ENCODE peak calls at places on chromosome 13, in four cellular contexts. One of them, this sample, is unnamed.

GRCh38 chr13:19862511-19863313 is 737 bp downstream of the ZMYM5 start:
- DNase-seq in GM12865: peak; percentile 64
- DNase-seq in fibroblast of the aortic adventitia: peak; percentile 30
- DNase-seq in uterus: peak; percentile 31
- DNase-seq in this sample: peak; percentile 24

GRCh38 chr13:113115363-113116205 is 7.0 kb upstream of the F10 start:
- DNase-seq in uterus: no peak
- DNase-seq in GM12865: no peak
- DNase-seq in fibroblast of the aortic adventitia: no peak
- DNase-seq in this sample: no peak

GRCh38 chr13:113371061-113371460 is 7.1 kb upstream of the GRTP1 start:
- DNase-seq in uterus: no peak
- DNase-seq in fibroblast of the aortic adventitia: no peak
- DNase-seq in GM12865: no peak
- DNase-seq in this sample: no peak

GRCh38 chr13:35349673-35350278 is 126.7 kb downstream of the MAB21L1 start:
- DNase-seq in uterus: no peak
- DNase-seq in GM12865: peak; percentile 58
- DNase-seq in fibroblast of the aortic adventitia: peak; percentile 1
- DNase-seq in this sample: peak; percentile 2

GRCh38 chr13:112733661-112734379 is 44.0 kb downstream of the ATP11A start:
- DNase-seq in uterus: no peak
- DNase-seq in fibroblast of the aortic adventitia: peak; percentile 54
- DNase-seq in GM12865: no peak
- DNase-seq in this sample: no peak

GRCh38 chr13:36919206-36919832 is 719 bp downstream of the SMAD9 start:
- DNase-seq in uterus: peak; percentile 34
- DNase-seq in GM12865: no peak
- DNase-seq in fibroblast of the aortic adventitia: peak; percentile 33
- DNase-seq in this sample: no peak

GRCh38 chr13:99200433-99201167 is at the start of gene UBAC2:
- DNase-seq in uterus: peak; percentile 91
- DNase-seq in GM12865: peak; percentile 97
- DNase-seq in fibroblast of the aortic adventitia: peak; percentile 93
- DNase-seq in this sample: peak; percentile 94

GRCh38 chr13:112616586-112617381 is 28.8 kb upstream of the TUBGCP3 start:
- DNase-seq in fibroblast of the aortic adventitia: peak; percentile 63
- DNase-seq in GM12865: peak; percentile 55
- DNase-seq in uterus: no peak
- DNase-seq in this sample: peak; percentile 13

GRCh38 chr13:106916329-106916728 is 348.4 kb upstream of the ARGLU1 start:
- DNase-seq in uterus: no peak
- DNase-seq in GM12865: no peak
- DNase-seq in fibroblast of the aortic adventitia: no peak
- DNase-seq in this sample: no peak

GRCh38 chr13:87147076-87147475 is 524.1 kb upstream of the SLITRK5 start:
- DNase-seq in fibroblast of the aortic adventitia: no peak
- DNase-seq in GM12865: no peak
- DNase-seq in uterus: no peak
- DNase-seq in this sample: peak; percentile 26

GRCh38 chr13:75378301-75378700 is 103.7 kb downstream of the TBC1D4 start:
- DNase-seq in uterus: no peak
- DNase-seq in GM12865: no peak
- DNase-seq in fibroblast of the aortic adventitia: no peak
- DNase-seq in this sample: no peak

GRCh38 chr13:60852886-60853285 is 455.9 kb downstream of the TDRD3 start:
- DNase-seq in uterus: no peak
- DNase-seq in GM12865: no peak
- DNase-seq in fibroblast of the aortic adventitia: no peak
- DNase-seq in this sample: no peak

GRCh38 chr13:79044415-79044814 is 361.6 kb downstream of the RBM26 start:
- DNase-seq in uterus: no peak
- DNase-seq in GM12865: no peak
- DNase-seq in fibroblast of the aortic adventitia: no peak
- DNase-seq in this sample: no peak

GRCh38 chr13:111598751-111599150 is 278.3 kb downstream of the TEX29 start:
- DNase-seq in uterus: no peak
- DNase-seq in fibroblast of the aortic adventitia: no peak
- DNase-seq in GM12865: no peak
- DNase-seq in this sample: no peak

GRCh38 chr13:98033277-98034247 is 80.1 kb downstream of the IPO5 start:
- DNase-seq in fibroblast of the aortic adventitia: peak; percentile 71
- DNase-seq in uterus: peak; percentile 23
- DNase-seq in GM12865: peak; percentile 27
- DNase-seq in this sample: peak; percentile 56

GRCh38 chr13:49998714-49999624 is 2.1 kb downstream of the TRIM13 start:
- DNase-seq in GM12865: peak; percentile 20
- DNase-seq in uterus: no peak
- DNase-seq in fibroblast of the aortic adventitia: no peak
- DNase-seq in this sample: no peak

GRCh38 chr13:90591260-90591926 is 756.1 kb upstream of the MIR17HG start:
- DNase-seq in uterus: no peak
- DNase-seq in fibroblast of the aortic adventitia: peak; percentile 0
- DNase-seq in GM12865: no peak
- DNase-seq in this sample: no peak

GRCh38 chr13:29457299-29457698 is 138.2 kb downstream of the SLC7A1 start:
- DNase-seq in uterus: no peak
- DNase-seq in fibroblast of the aortic adventitia: peak; percentile 91
- DNase-seq in GM12865: no peak
- DNase-seq in this sample: peak; percentile 82

GRCh38 chr13:72648513-72649065 is 78.8 kb downstream of the MZT1 start:
- DNase-seq in uterus: no peak
- DNase-seq in GM12865: no peak
- DNase-seq in fibroblast of the aortic adventitia: no peak
- DNase-seq in this sample: no peak

GRCh38 chr13:33174980-33175379 is 110.6 kb downstream of the STARD13 start:
- DNase-seq in fibroblast of the aortic adventitia: peak; percentile 69
- DNase-seq in GM12865: no peak
- DNase-seq in uterus: no peak
- DNase-seq in this sample: peak; percentile 67

GRCh38 chr13:54733639-54734038 is 1705.0 kb downstream of the OLFM4 start:
- DNase-seq in fibroblast of the aortic adventitia: no peak
- DNase-seq in uterus: no peak
- DNase-seq in GM12865: no peak
- DNase-seq in this sample: no peak

GRCh38 chr13:47638627-47639026 is 362.4 kb downstream of the SUCLA2 start:
- DNase-seq in uterus: no peak
- DNase-seq in GM12865: no peak
- DNase-seq in fibroblast of the aortic adventitia: no peak
- DNase-seq in this sample: no peak

GRCh38 chr13:113880651-113881611 is 17.1 kb upstream of the GAS6 start:
- DNase-seq in uterus: no peak
- DNase-seq in fibroblast of the aortic adventitia: no peak
- DNase-seq in GM12865: peak; percentile 60
- DNase-seq in this sample: no peak

GRCh38 chr13:110402301-110403069 is 95.4 kb downstream of the COL4A2 start:
- DNase-seq in GM12865: no peak
- DNase-seq in uterus: peak; percentile 18
- DNase-seq in fibroblast of the aortic adventitia: no peak
- DNase-seq in this sample: no peak

GRCh38 chr13:102800145-102801041 is 1.5 kb downstream of the BIVM start:
- DNase-seq in GM12865: peak; percentile 90
- DNase-seq in uterus: peak; percentile 73
- DNase-seq in fibroblast of the aortic adventitia: peak; percentile 72
- DNase-seq in this sample: peak; percentile 81

GRCh38 chr13:102405499-102406079 is 3.7 kb upstream of the FGF14 start:
- DNase-seq in GM12865: no peak
- DNase-seq in uterus: no peak
- DNase-seq in fibroblast of the aortic adventitia: peak; percentile 13
- DNase-seq in this sample: peak; percentile 32

GRCh38 chr13:111177081-111177711 is 62.1 kb downstream of the ARHGEF7 start:
- DNase-seq in uterus: peak; percentile 32
- DNase-seq in GM12865: peak; percentile 73
- DNase-seq in fibroblast of the aortic adventitia: no peak
- DNase-seq in this sample: peak; percentile 89

GRCh38 chr13:93549326-93549855 is 322.8 kb downstream of the GPC6 start:
- DNase-seq in fibroblast of the aortic adventitia: peak; percentile 9
- DNase-seq in GM12865: no peak
- DNase-seq in uterus: no peak
- DNase-seq in this sample: no peak

GRCh38 chr13:90091611-90092010 is 1255.9 kb upstream of the MIR17HG start:
- DNase-seq in fibroblast of the aortic adventitia: no peak
- DNase-seq in GM12865: no peak
- DNase-seq in uterus: no peak
- DNase-seq in this sample: no peak

GRCh38 chr13:27379694-27380596 is 44.5 kb upstream of the GTF3A start:
- DNase-seq in GM12865: peak; percentile 57
- DNase-seq in fibroblast of the aortic adventitia: peak; percentile 62
- DNase-seq in uterus: no peak
- DNase-seq in this sample: peak; percentile 22

GRCh38 chr13:30607908-30608307 is 9.8 kb upstream of the USPL1 start:
- DNase-seq in uterus: no peak
- DNase-seq in GM12865: peak; percentile 92
- DNase-seq in fibroblast of the aortic adventitia: no peak
- DNase-seq in this sample: no peak

GRCh38 chr13:44809152-44809551 is 180.1 kb downstream of the NUFIP1 start:
- DNase-seq in GM12865: no peak
- DNase-seq in fibroblast of the aortic adventitia: no peak
- DNase-seq in uterus: no peak
- DNase-seq in this sample: no peak

GRCh38 chr13:75345191-75345590 is 136.8 kb downstream of the TBC1D4 start:
- DNase-seq in fibroblast of the aortic adventitia: peak; percentile 42
- DNase-seq in GM12865: no peak
- DNase-seq in uterus: no peak
- DNase-seq in this sample: peak; percentile 50

GRCh38 chr13:91353494-91353893 is 6.0 kb downstream of the MIR17HG start:
- DNase-seq in GM12865: no peak
- DNase-seq in fibroblast of the aortic adventitia: no peak
- DNase-seq in uterus: no peak
- DNase-seq in this sample: no peak

GRCh38 chr13:66933994-66934393 is 296.1 kb downstream of the PCDH9 start:
- DNase-seq in fibroblast of the aortic adventitia: peak; percentile 48
- DNase-seq in uterus: no peak
- DNase-seq in GM12865: no peak
- DNase-seq in this sample: peak; percentile 84

GRCh38 chr13:99614465-99614885 is 113.2 kb downstream of the TM9SF2 start:
- DNase-seq in uterus: no peak
- DNase-seq in fibroblast of the aortic adventitia: peak; percentile 5
- DNase-seq in GM12865: peak; percentile 60
- DNase-seq in this sample: no peak

GRCh38 chr13:44364601-44365000 is 9.0 kb upstream of the SERP2 start:
- DNase-seq in GM12865: no peak
- DNase-seq in fibroblast of the aortic adventitia: peak; percentile 25
- DNase-seq in uterus: no peak
- DNase-seq in this sample: peak; percentile 50

GRCh38 chr13:32001392-32001768 is 30.2 kb upstream of the FRY start:
- DNase-seq in fibroblast of the aortic adventitia: peak; percentile 62
- DNase-seq in uterus: no peak
- DNase-seq in GM12865: peak; percentile 64
- DNase-seq in this sample: peak; percentile 41

DNA sequence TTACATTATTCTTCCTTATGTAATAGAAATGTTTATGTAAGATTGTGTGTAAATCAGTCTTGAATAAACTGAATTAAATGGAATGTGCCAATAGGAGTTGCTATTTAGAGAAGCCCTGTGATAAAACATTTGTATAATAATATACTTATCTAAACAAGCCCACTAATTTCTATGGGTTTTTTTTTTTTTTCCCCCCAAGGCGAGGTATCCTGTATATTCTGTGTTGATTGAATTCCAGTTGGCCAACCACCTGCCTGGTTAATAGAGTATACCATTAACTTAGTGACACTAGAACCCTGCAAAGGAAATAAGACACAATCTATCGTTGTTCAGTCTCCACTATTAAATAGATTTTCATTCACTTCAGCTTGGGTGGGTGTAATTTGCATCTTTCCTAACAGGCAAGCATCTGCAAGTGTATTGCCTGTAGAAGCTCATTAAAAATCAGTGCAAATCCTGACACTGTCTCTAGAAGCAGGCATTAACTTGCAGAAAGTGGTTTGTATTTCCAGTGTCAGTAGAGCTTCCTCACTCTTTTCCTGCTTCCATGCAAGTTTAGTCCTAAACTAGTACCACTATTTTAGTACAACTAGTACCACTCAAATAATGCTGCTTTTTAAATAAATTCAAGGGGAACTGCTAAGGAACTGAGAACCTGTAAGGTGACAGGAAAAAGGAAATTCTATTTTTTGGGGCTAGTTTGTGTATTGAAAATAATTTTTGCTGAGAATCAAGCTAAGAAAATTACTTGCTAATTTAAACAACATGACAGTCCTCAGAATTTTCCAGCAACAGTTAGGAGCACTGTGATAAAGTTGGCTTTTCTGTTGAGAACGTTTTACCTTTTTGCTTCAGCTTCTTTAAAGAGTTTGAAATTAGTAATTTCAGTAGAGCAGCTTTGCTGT is 69.3 kb downstream of the LRCH1 start:
- DNase-seq in GM12865: no peak
- DNase-seq in uterus: no peak
- DNase-seq in fibroblast of the aortic adventitia: no peak
- DNase-seq in this sample: no peak
- H3K4me3 ChIP-seq in GM12865: no peak overlapping the region
- H3K4me3 ChIP-seq in uterus: no peak overlapping the region
- H3K4me3 ChIP-seq in fibroblast of the aortic adventitia: no peak overlapping the region
- H3K4me3 ChIP-seq in this sample: no peak overlapping the region

GRCh38 chr13:104021806-104022397 is 955.7 kb upstream of the SLC10A2 start:
- DNase-seq in fibroblast of the aortic adventitia: no peak
- DNase-seq in uterus: no peak
- DNase-seq in GM12865: no peak
- DNase-seq in this sample: no peak

GRCh38 chr13:104024416-104025170 is 958.4 kb upstream of the SLC10A2 start:
- DNase-seq in fibroblast of the aortic adventitia: peak; percentile 23
- DNase-seq in uterus: no peak
- DNase-seq in GM12865: no peak
- DNase-seq in this sample: peak; percentile 31

GRCh38 chr13:104025303-104025702 is 959.1 kb upstream of the SLC10A2 start:
- DNase-seq in GM12865: no peak
- DNase-seq in fibroblast of the aortic adventitia: peak; percentile 2
- DNase-seq in uterus: no peak
- DNase-seq in this sample: no peak
- H3K4me3 ChIP-seq in GM12865: no peak overlapping the region
- H3K4me3 ChIP-seq in fibroblast of the aortic adventitia: no peak overlapping the region
- H3K4me3 ChIP-seq in uterus: no peak overlapping the region
- H3K4me3 ChIP-seq in this sample: no peak overlapping the region

DNA sequence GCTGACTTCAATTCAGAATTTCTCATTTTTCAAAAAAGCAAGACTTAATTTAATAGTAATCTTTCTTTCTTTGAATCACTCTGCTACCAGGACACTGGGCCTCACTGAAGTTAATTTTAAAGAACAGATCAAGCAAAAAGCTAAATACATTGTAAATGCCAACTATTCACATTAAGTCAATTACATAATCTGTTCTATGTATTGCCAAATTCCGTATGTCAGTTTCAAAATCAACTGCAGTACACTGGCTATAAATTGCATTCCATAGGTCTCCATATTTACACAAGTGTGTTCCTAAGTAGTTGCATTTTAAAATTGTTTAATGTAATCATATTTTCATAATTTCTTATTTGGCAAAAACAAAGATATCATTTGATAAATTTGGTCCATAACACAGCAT is 10.1 kb downstream of the FOXO1 start:
- DNase-seq in uterus: no peak
- DNase-seq in GM12865: no peak
- DNase-seq in fibroblast of the aortic adventitia: no peak
- DNase-seq in this sample: no peak
- H3K4me3 ChIP-seq in uterus: no peak overlapping the region
- H3K4me3 ChIP-seq in GM12865: no peak overlapping the region
- H3K4me3 ChIP-seq in fibroblast of the aortic adventitia: no peak overlapping the region
- H3K4me3 ChIP-seq in this sample: no peak overlapping the region

GRCh38 chr13:24223341-24224231 is 63.1 kb downstream of the SPATA13 start:
- DNase-seq in fibroblast of the aortic adventitia: no peak
- DNase-seq in uterus: no peak
- DNase-seq in GM12865: peak; percentile 80
- DNase-seq in this sample: no peak
- H3K4me3 ChIP-seq in fibroblast of the aortic adventitia: no peak overlapping the region
- H3K4me3 ChIP-seq in uterus: no peak overlapping the region
- H3K4me3 ChIP-seq in GM12865: peak overlapping the region; percentile 10
- H3K4me3 ChIP-seq in this sample: no peak overlapping the region

This sample was measured in astrocyte of the spinal cord.